ENCODE peak calls at places on chromosomes 7 and 10, in nine cellular contexts. L, Z, F, U, Y, H, M, J and R are unnamed samples.
A peak's percentile ranks its signal among the peaks of the same experiment; 100 is the strongest.

GRCh38 chr10:34474555-34474954 is 340.5 kb downstream of the PARD3 start:
- DNase-seq in U (no peak), M (no peak), H (no peak), Y (no peak), J (no peak), Z (no peak), L (no peak), F (no peak), R (no peak)

GRCh38 chr7:55532150-55532917 is 40.0 kb downstream of the VOPP1 start:
- DNase-seq in Y (no peak), Z (no peak), H (no peak), F (peak; percentile 35), J (no peak), M (peak; percentile 36), U (no peak), L (no peak), R (no peak)

GRCh38 chr10:20767028-20767427 is 130.1 kb downstream of the NEBL start:
- DNase-seq in Z (no peak), M (peak; percentile 60), F (peak; percentile 57), L (no peak), J (no peak), H (no peak), U (no peak), Y (peak; percentile 38), R (no peak)

GRCh38 chr10:4758256-4758655 is 67.8 kb upstream of the AKR1E2 start:
- DNase-seq in H (no peak), U (no peak), M (no peak), Y (no peak), Z (no peak), F (peak; percentile 53), L (no peak), J (no peak), R (no peak)

GRCh38 chr10:29482591-29483421 is 152.0 kb downstream of the SVIL start:
- DNase-seq in M (no peak), Z (no peak), U (no peak), L (no peak), H (no peak), F (no peak), Y (no peak), J (no peak), R (no peak)

GRCh38 chr7:100478966-100479660 is at the start of gene TSC22D4:
- DNase-seq in U (peak; percentile 96), M (peak; percentile 90), Z (peak; percentile 81), L (peak; percentile 94), H (peak; percentile 96), Y (peak; percentile 96), J (peak; percentile 96), F (peak; percentile 82), R (peak; percentile 65)

GRCh38 chr7:151429555-151430331 is 10.2 kb downstream of the CRYGN start:
- DNase-seq in F (peak; percentile 9), M (no peak), J (no peak), Y (no peak), U (no peak), L (no peak), Z (no peak), H (peak; percentile 63), R (no peak)

GRCh38 chr7:79709574-79710409 is 256.3 kb upstream of the MAGI2 start:
- DNase-seq in F (peak; percentile 95), Y (no peak), M (peak; percentile 24), H (no peak), L (no peak), J (no peak), U (no peak), Z (no peak), R (no peak)

GRCh38 chr7:98221611-98222532 is 10.6 kb downstream of the BHLHA15 start:
- DNase-seq in J (peak; percentile 42), Y (no peak), U (no peak), L (no peak), Z (no peak), M (no peak), F (no peak), H (no peak), R (no peak)

GRCh38 chr10:67878133-67878532 is 6.3 kb upstream of the SIRT1 start:
- DNase-seq in M (no peak), Z (no peak), U (no peak), Y (no peak), L (no peak), F (no peak), J (no peak), H (no peak), R (no peak)

GRCh38 chr10:78567680-78568453 is 500.9 kb upstream of the ZMIZ1 start:
- DNase-seq in U (no peak), J (no peak), L (no peak), M (no peak), F (peak; percentile 40), Z (no peak), H (no peak), Y (no peak), R (no peak)

GRCh38 chr7:148058092-148058491 is 532.5 kb upstream of the C7orf33 start:
- DNase-seq in Y (no peak), J (no peak), Z (no peak), U (no peak), L (no peak), F (no peak), M (no peak), H (no peak), R (no peak)

GRCh38 chr10:69446650-69447151 is 4.6 kb upstream of the TSPAN15 start:
- DNase-seq in U (no peak), L (no peak), J (no peak), M (peak; percentile 80), H (no peak), F (peak; percentile 100), Z (peak; percentile 37), Y (no peak), R (peak; percentile 79)

GRCh38 chr7:96321041-96321669 is 743 bp downstream of the SLC25A13 start:
- DNase-seq in M (peak; percentile 81), H (peak; percentile 88), U (peak; percentile 93), J (peak; percentile 84), F (peak; percentile 85), L (no peak), Z (peak; percentile 18), Y (peak; percentile 90), R (no peak)

GRCh38 chr7:137169282-137169698 is 174.2 kb downstream of the PTN start:
- DNase-seq in F (peak; percentile 68), Z (peak; percentile 55), Y (peak; percentile 21), U (peak; percentile 86), M (peak; percentile 29), J (peak; percentile 54), L (peak; percentile 20), H (peak; percentile 28), R (no peak)

GRCh38 chr7:125147047-125147446 is 217.4 kb upstream of the POT1 start:
- DNase-seq in M (peak; percentile 56), L (no peak), H (no peak), Z (no peak), F (no peak), U (no peak), Y (no peak), J (no peak), R (no peak)

GRCh38 chr10:87594864-87595263 is 64.8 kb upstream of the PAPSS2 start:
- DNase-seq in J (no peak), U (no peak), Z (no peak), M (no peak), F (no peak), Y (no peak), H (no peak), L (no peak), R (no peak)

GRCh38 chr10:116026315-116026714 is 246.7 kb downstream of the GFRA1 start:
- DNase-seq in U (no peak), Z (no peak), L (no peak), J (no peak), Y (no peak), M (no peak), H (no peak), F (no peak), R (no peak)
- TF ChIP-seq CTCF in U (no peak), Z (no peak), L (no peak), J (no peak), Y (no peak), M (no peak), H (no peak), F (no peak), R (peak; percentile 34)

GRCh38 chr10:14408139-14408538 is 77.4 kb upstream of the FRMD4A start:
- DNase-seq in U (no peak), Y (no peak), J (no peak), Z (no peak), M (no peak), L (no peak), H (no peak), F (no peak), R (no peak)

GRCh38 chr10:14412624-14413023 is 81.9 kb upstream of the FRMD4A start:
- DNase-seq in H (no peak), U (no peak), F (no peak), M (no peak), J (no peak), L (no peak), Z (no peak), Y (no peak), R (no peak)

GRCh38 chr10:14409247-14409646 is 78.5 kb upstream of the FRMD4A start:
- DNase-seq in U (no peak), L (no peak), Y (no peak), J (no peak), M (no peak), F (no peak), H (no peak), Z (no peak), R (no peak)

GRCh38 chr10:14407567-14407966 is 76.8 kb upstream of the FRMD4A start:
- DNase-seq in J (no peak), L (no peak), Z (no peak), Y (no peak), M (no peak), F (no peak), U (no peak), H (no peak), R (no peak)

GRCh38 chr10:14409856-14410458 is 79.2 kb upstream of the FRMD4A start:
- DNase-seq in U (no peak), Y (no peak), L (no peak), J (no peak), F (no peak), Z (no peak), H (no peak), M (no peak), R (no peak)
- TF ChIP-seq CTCF in U (no peak), Y (no peak), L (no peak), J (no peak), F (no peak), Z (no peak), H (no peak), M (no peak), R (no peak)

DNA sequence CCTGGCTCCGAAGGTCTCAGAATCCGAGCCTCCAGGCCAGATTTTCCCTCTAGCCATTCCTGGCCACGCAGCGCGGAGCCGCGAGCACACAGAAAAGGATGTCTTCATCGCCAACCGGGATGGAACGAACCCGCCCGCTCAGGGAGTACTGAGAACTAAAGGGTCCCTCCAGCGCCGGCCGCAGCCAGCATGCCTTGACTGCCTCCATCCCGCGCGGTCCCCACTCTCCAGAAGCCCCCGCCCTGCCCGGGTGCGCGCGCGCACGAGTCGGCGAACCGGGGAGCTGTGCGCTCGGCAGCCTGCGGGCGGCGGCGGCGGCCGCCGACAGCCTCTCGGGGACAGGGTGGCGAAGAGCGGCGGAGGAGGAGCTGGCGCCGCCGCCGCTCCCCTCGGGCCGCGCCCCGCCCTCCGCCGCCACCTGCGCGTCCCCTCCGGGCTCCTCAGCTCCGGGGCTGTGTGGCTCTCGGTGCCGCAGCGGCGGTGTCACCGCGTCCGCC is 640 bp upstream of the GALNT17 start:
- DNase-seq in H (no peak), Y (peak; percentile 27), U (peak; percentile 81), M (peak; percentile 2), F (no peak), L (peak; percentile 67), J (peak; percentile 67), Z (no peak), R (no peak)
- TF ChIP-seq CTCF in H (no peak), Y (no peak), U (no peak), M (no peak), F (no peak), L (no peak), J (no peak), Z (no peak), R (no peak)

GRCh38 chr10:124025638-124026336 is 67.6 kb downstream of the CHST15 start:
- DNase-seq in H (peak; percentile 40), U (peak; percentile 47), Y (no peak), L (no peak), F (peak; percentile 38), J (no peak), M (no peak), Z (no peak), R (no peak)
- TF ChIP-seq CTCF in H (peak; percentile 24), U (no peak), Y (peak; percentile 77), L (no peak), F (peak; percentile 57), J (peak; percentile 19), M (no peak), Z (peak; percentile 2), R (peak; percentile 18)